ENCODE peak calls at places on chromosomes 3 and 15, in eight cellular contexts. P is endothelial cell; X is activated CD4-positive, alpha-beta T cell treated with anti-CD3 and anti-CD28 coated beads for 1 hour; S is iris pigment epithelial cell; C is HTR-8/SVneo; E is caudate nucleus; J is nephron progenitor cell; N is RWPE2. V is an unnamed sample.

GRCh38 chr3:19029837-19030835 is 118.2 kb upstream of the KCNH8 start:
- DNase-seq in P (no peak), X (no peak), S (no peak), C (no peak), E (no peak), J (no peak), N (no peak), V (no peak)

GRCh38 chr3:38112378-38112761 is 24.6 kb downstream of the ACAA1 start:
- DNase-seq in P (no peak), X (no peak), S (no peak), C (no peak), E (no peak), J (no peak), N (no peak), V (no peak)

GRCh38 chr15:58038426-58039106 is 26.9 kb downstream of the ALDH1A2 start:
- DNase-seq in P (no peak), X (no peak), S (peak), C (no peak), E (no peak), J (no peak), N (no peak), V (no peak)

GRCh38 chr3:17041009-17041408 is 156.3 kb downstream of the PLCL2 start:
- DNase-seq in P (no peak), X (no peak), S (peak), C (peak), E (no peak), J (no peak), N (no peak), V (no peak)

GRCh38 chr3:157119369-157119951 is 40.5 kb downstream of the CCNL1 start:
- DNase-seq in P (no peak), X (no peak), S (no peak), C (no peak), E (no peak), J (no peak), N (no peak), V (no peak)

GRCh38 chr3:41033956-41034519 is 165.3 kb upstream of the CTNNB1 start:
- DNase-seq in P (no peak), X (no peak), S (no peak), C (no peak), E (no peak), J (no peak), N (no peak), V (no peak)

GRCh38 chr3:6805236-6805635 is 55.7 kb upstream of the GRM7 start:
- DNase-seq in P (no peak), X (no peak), S (peak), C (no peak), E (no peak), J (no peak), N (no peak), V (no peak)

GRCh38 chr3:185341616-185342457 is 21.1 kb upstream of the MAP3K13 start:
- DNase-seq in P (no peak), X (no peak), S (no peak), C (no peak), E (no peak), J (no peak), N (no peak), V (no peak)

GRCh38 chr15:94467034-94467433 is 235.7 kb downstream of the MCTP2 start:
- DNase-seq in P (no peak), X (no peak), S (no peak), C (no peak), E (no peak), J (no peak), N (no peak), V (no peak)

GRCh38 chr15:84822774-84823579 is 5.8 kb downstream of the ALPK3 start:
- DNase-seq in P (no peak), X (no peak), S (no peak), C (no peak), E (no peak), J (no peak), N (no peak), V (no peak)

GRCh38 chr15:39357478-39358268 is 223.2 kb upstream of the THBS1 start:
- DNase-seq in P (no peak), X (no peak), S (peak), C (no peak), E (no peak), J (no peak), N (no peak), V (no peak)

GRCh38 chr15:71532994-71533393 is 277.4 kb upstream of the NR2E3 start:
- DNase-seq in P (peak), X (no peak), S (peak), C (peak), E (no peak), J (no peak), N (no peak), V (peak)

GRCh38 chr3:129645291-129645690 is 38.8 kb upstream of the PLXND1 start:
- DNase-seq in P (no peak), X (no peak), S (no peak), C (no peak), E (no peak), J (no peak), N (no peak), V (no peak)

GRCh38 chr3:47425959-47426358 is 45.1 kb downstream of the PTPN23 start:
- DNase-seq in P (no peak), X (no peak), S (no peak), C (no peak), E (no peak), J (no peak), N (no peak), V (peak)

GRCh38 chr3:139808196-139808595 is 126.8 kb upstream of the CLSTN2 start:
- DNase-seq in P (no peak), X (no peak), S (peak), C (no peak), E (no peak), J (no peak), N (no peak), V (no peak)

GRCh38 chr3:171260899-171261298 is 199.3 kb downstream of the TNIK start:
- DNase-seq in P (no peak), X (no peak), S (no peak), C (no peak), E (no peak), J (no peak), N (no peak), V (no peak)

GRCh38 chr15:74896316-74896715 is 6.5 kb downstream of the MPI start:
- DNase-seq in P (no peak), X (no peak), S (no peak), C (no peak), E (no peak), J (no peak), N (no peak), V (no peak)

GRCh38 chr3:136960838-136961836 is 3.4 kb downstream of the IL20RB start:
- DNase-seq in P (no peak), X (no peak), S (no peak), C (peak), E (no peak), J (no peak), N (peak), V (no peak)

GRCh38 chr3:61684386-61684785 is 123.0 kb downstream of the PTPRG start:
- DNase-seq in P (no peak), X (no peak), S (no peak), C (no peak), E (no peak), J (no peak), N (no peak), V (no peak)

GRCh38 chr15:93656041-93656440 is 567.0 kb upstream of the RGMA start:
- DNase-seq in P (no peak), X (no peak), S (no peak), C (no peak), E (no peak), J (no peak), N (no peak), V (no peak)

GRCh38 chr15:41647269-41647668 is 12.9 kb upstream of the MGA start:
- DNase-seq in P (no peak), X (no peak), S (no peak), C (no peak), E (no peak), J (no peak), N (no peak), V (no peak)

GRCh38 chr3:188700497-188700896 is 471.3 kb upstream of the TPRG1 start:
- DNase-seq in P (no peak), X (no peak), S (no peak), C (no peak), E (no peak), J (no peak), N (no peak), V (no peak)

GRCh38 chr15:67103869-67104268 is 38.5 kb downstream of the SMAD3 start:
- DNase-seq in P (no peak), X (no peak), S (no peak), C (no peak), E (no peak), J (no peak), N (no peak), V (no peak)

GRCh38 chr15:58889363-58889762 is 44.1 kb downstream of the SLTM start:
- DNase-seq in P (no peak), X (no peak), S (no peak), C (no peak), E (no peak), J (no peak), N (no peak), V (no peak)

GRCh38 chr15:24633082-24633481 is 42.5 kb upstream of the NPAP1 start:
- DNase-seq in P (no peak), X (no peak), S (no peak), C (no peak), E (no peak), J (no peak), N (no peak), V (no peak)

GRCh38 chr15:90046289-90046688 is 45.2 kb downstream of the ZNF710 start:
- DNase-seq in P (no peak), X (no peak), S (no peak), C (no peak), E (no peak), J (no peak), N (no peak), V (no peak)

GRCh38 chr3:134356411-134357040 is 17.7 kb downstream of the AMOTL2 start:
- DNase-seq in P (no peak), X (no peak), S (no peak), C (no peak), E (no peak), J (no peak), N (no peak), V (no peak)